ENCODE peak calls at places on chromosomes 5 and 9, in nine cellular contexts. R is tibial nerve, P is neural crest cell, Q is glutamatergic neuron, Z is PC-9, N is gastrocnemius medialis, V is GM13977, L is AG09309, A is H1. D is an unnamed sample.

GRCh38 chr5:139246394-139246793 is 47.1 kb upstream of the MATR3 start:
- DNase-seq in R (no peak), P (no peak), Q (no peak), Z (peak; percentile 11), N (no peak), V (peak; percentile 36), L (no peak), A (no peak), D (peak; percentile 85)

GRCh38 chr9:127980056-127980705 is 608 bp downstream of the EEIG1 start:
- DNase-seq in R (no peak), P (peak; percentile 29), Q (peak; percentile 56), Z (peak; percentile 88), N (no peak), V (no peak), L (no peak), A (peak; percentile 72), D (peak; percentile 56)

GRCh38 chr5:119353213-119353612 is 2.6 kb upstream of the TNFAIP8 start:
- DNase-seq in R (no peak), P (no peak), Q (no peak), Z (no peak), N (no peak), V (no peak), L (no peak), A (no peak), D (no peak)

GRCh38 chr5:135120951-135121350 is 86.9 kb upstream of the PITX1 start:
- DNase-seq in R (no peak), P (no peak), Q (no peak), Z (no peak), N (no peak), V (no peak), L (no peak), A (peak; percentile 54), D (no peak)

GRCh38 chr5:64144429-64145215 is 21.0 kb upstream of the RNF180 start:
- DNase-seq in R (no peak), P (no peak), Q (no peak), Z (no peak), N (no peak), V (no peak), L (peak; percentile 8), A (no peak), D (no peak)

GRCh38 chr5:102758576-102758975 is 3.5 kb downstream of the PAM start:
- DNase-seq in R (no peak), P (no peak), Q (no peak), Z (no peak), N (no peak), V (no peak), L (no peak), A (no peak), D (no peak)

GRCh38 chr5:118533166-118533565 is 455.2 kb downstream of the DTWD2 start:
- DNase-seq in R (no peak), P (no peak), Q (no peak), Z (no peak), N (no peak), V (no peak), L (no peak), A (no peak), D (no peak)

GRCh38 chr9:71647094-71647591 is 121.2 kb downstream of the CEMIP2 start:
- DNase-seq in R (peak; percentile 66), P (no peak), Q (no peak), Z (peak; percentile 32), N (peak; percentile 32), V (no peak), L (peak; percentile 25), A (no peak), D (peak; percentile 12)

GRCh38 chr5:82274343-82275266 is 3.5 kb downstream of the RPS23 start:
- DNase-seq in R (no peak), P (no peak), Q (peak; percentile 31), Z (no peak), N (no peak), V (no peak), L (no peak), A (peak; percentile 90), D (peak; percentile 7)

GRCh38 chr5:142753114-142753764 is 16.9 kb upstream of the ARHGAP26 start:
- DNase-seq in R (peak; percentile 71), P (no peak), Q (no peak), Z (no peak), N (peak; percentile 57), V (no peak), L (no peak), A (no peak), D (no peak)

GRCh38 chr5:73122875-73123810 is 2.8 kb downstream of the TMEM171 start:
- DNase-seq in R (no peak), P (no peak), Q (peak; percentile 32), Z (no peak), N (no peak), V (no peak), L (peak; percentile 78), A (peak; percentile 57), D (peak; percentile 11)

GRCh38 chr9:132207839-132208615 is 46.2 kb downstream of the NTNG2 start:
- DNase-seq in R (no peak), P (no peak), Q (no peak), Z (no peak), N (no peak), V (no peak), L (no peak), A (peak; percentile 62), D (peak; percentile 36)

GRCh38 chr9:124010303-124010664 is 1.3 kb upstream of the LHX2 start:
- DNase-seq in R (no peak), P (no peak), Q (no peak), Z (no peak), N (no peak), V (no peak), L (no peak), A (no peak), D (no peak)

GRCh38 chr5:150540615-150541396 is 32.9 kb downstream of the NDST1 start:
- DNase-seq in R (no peak), P (no peak), Q (no peak), Z (peak; percentile 63), N (peak; percentile 52), V (no peak), L (peak; percentile 86), A (no peak), D (no peak)

GRCh38 chr5:96829336-96829735 is 21.6 kb upstream of the ERAP1 start:
- DNase-seq in R (no peak), P (no peak), Q (no peak), Z (no peak), N (no peak), V (no peak), L (no peak), A (no peak), D (no peak)

GRCh38 chr5:14270212-14270702 is 127.1 kb downstream of the TRIO start:
- DNase-seq in R (peak; percentile 32), P (peak; percentile 29), Q (no peak), Z (peak; percentile 86), N (peak; percentile 40), V (peak; percentile 54), L (no peak), A (no peak), D (peak; percentile 6)
- TF ChIP-seq CTCF in R (peak; percentile 80), P (peak; percentile 82), Q (peak; percentile 79), Z (peak; percentile 90), N (peak; percentile 81), V (peak; percentile 71), L (peak; percentile 76), A (peak; percentile 66), D (peak; percentile 87)

GRCh38 chr5:63125392-63125791 is 546.8 kb downstream of the LRRC70 start:
- DNase-seq in R (no peak), P (no peak), Q (no peak), Z (no peak), N (no peak), V (no peak), L (no peak), A (no peak), D (no peak)

GRCh38 chr5:63127054-63127453 is 548.4 kb downstream of the LRRC70 start:
- DNase-seq in R (no peak), P (no peak), Q (no peak), Z (no peak), N (no peak), V (no peak), L (no peak), A (no peak), D (no peak)

GRCh38 chr5:63121471-63121870 is 542.9 kb downstream of the LRRC70 start:
- DNase-seq in R (no peak), P (no peak), Q (no peak), Z (no peak), N (no peak), V (no peak), L (no peak), A (no peak), D (no peak)

GRCh38 chr5:63128018-63128417 is 549.4 kb downstream of the LRRC70 start:
- DNase-seq in R (no peak), P (no peak), Q (no peak), Z (no peak), N (no peak), V (no peak), L (no peak), A (no peak), D (no peak)

GRCh38 chr5:63125862-63126261 is 547.2 kb downstream of the LRRC70 start:
- DNase-seq in R (no peak), P (no peak), Q (no peak), Z (no peak), N (no peak), V (no peak), L (no peak), A (no peak), D (peak; percentile 43)
- TF ChIP-seq CTCF in R (peak; percentile 11), P (peak; percentile 55), Q (peak; percentile 26), Z (peak; percentile 49), N (no peak), V (peak; percentile 52), L (peak; percentile 12), A (no peak), D (no peak)

GRCh38 chr9:16254674-16255073 is 615.8 kb downstream of the BNC2 start:
- DNase-seq in R (no peak), P (no peak), Q (no peak), Z (no peak), N (no peak), V (no peak), L (no peak), A (no peak), D (no peak)

GRCh38 chr9:16258191-16258590 is 612.3 kb downstream of the BNC2 start:
- DNase-seq in R (no peak), P (no peak), Q (no peak), Z (no peak), N (no peak), V (no peak), L (no peak), A (no peak), D (no peak)

GRCh38 chr9:16255217-16255616 is 615.3 kb downstream of the BNC2 start:
- DNase-seq in R (no peak), P (no peak), Q (no peak), Z (no peak), N (no peak), V (no peak), L (no peak), A (no peak), D (no peak)

GRCh38 chr9:16258708-16259107 is 611.8 kb downstream of the BNC2 start:
- DNase-seq in R (no peak), P (no peak), Q (no peak), Z (no peak), N (no peak), V (no peak), L (no peak), A (no peak), D (no peak)

GRCh38 chr9:16257604-16258003 is 612.9 kb downstream of the BNC2 start:
- DNase-seq in R (no peak), P (no peak), Q (no peak), Z (no peak), N (no peak), V (no peak), L (no peak), A (no peak), D (no peak)
- TF ChIP-seq CTCF in R (peak; percentile 20), P (peak; percentile 56), Q (peak; percentile 45), Z (peak; percentile 48), N (no peak), V (no peak), L (peak; percentile 78), A (peak; percentile 47), D (no peak)

GRCh38 chr9:92176068-92176799 is 61.0 kb upstream of the SPTLC1 start:
- DNase-seq in R (no peak), P (no peak), Q (no peak), Z (no peak), N (no peak), V (no peak), L (no peak), A (no peak), D (no peak)
- TF ChIP-seq CTCF in R (no peak), P (no peak), Q (no peak), Z (peak; percentile 42), N (no peak), V (no peak), L (peak; percentile 29), A (peak; percentile 40), D (no peak)

D was measured in activated CD8-positive, alpha-beta T cell treated with anti-CD3 and anti-CD28 coated beads for 36 hours.